ENCODE peak calls at places on chromosomes 13 and 19, in four cellular contexts. One of them, this sample, is unnamed.
A peak's percentile ranks its signal among the peaks of the same experiment; 100 is the strongest.

GRCh38 chr13:23657056-23657455 is 86.8 kb downstream of the TNFRSF19 start:
- DNase-seq in neural progenitor cell: no peak
- DNase-seq in CD8-positive, alpha-beta T cell: no peak
- DNase-seq in cardiac muscle cell: no peak
- DNase-seq in this sample: no peak

GRCh38 chr19:19362075-19362474 is 41.4 kb downstream of the MAU2 start:
- DNase-seq in neural progenitor cell: no peak
- DNase-seq in CD8-positive, alpha-beta T cell: no peak
- DNase-seq in cardiac muscle cell: no peak
- DNase-seq in this sample: no peak

GRCh38 chr19:29574518-29574917 is 31.6 kb upstream of the POP4 start:
- DNase-seq in CD8-positive, alpha-beta T cell: no peak
- DNase-seq in neural progenitor cell: no peak
- DNase-seq in cardiac muscle cell: no peak
- DNase-seq in this sample: no peak

GRCh38 chr19:282501-282900 is 8.7 kb downstream of the PLPP2 start:
- DNase-seq in CD8-positive, alpha-beta T cell: no peak
- DNase-seq in cardiac muscle cell: no peak
- DNase-seq in neural progenitor cell: no peak
- DNase-seq in this sample: no peak

GRCh38 chr13:81757348-81757950 is 1416.5 kb upstream of the SPRY2 start:
- DNase-seq in neural progenitor cell: no peak
- DNase-seq in cardiac muscle cell: no peak
- DNase-seq in CD8-positive, alpha-beta T cell: no peak
- DNase-seq in this sample: no peak

GRCh38 chr13:31951215-31951678 is 80.3 kb upstream of the FRY start:
- DNase-seq in CD8-positive, alpha-beta T cell: no peak
- DNase-seq in neural progenitor cell: no peak
- DNase-seq in cardiac muscle cell: peak; percentile 8
- DNase-seq in this sample: no peak

GRCh38 chr13:98650376-98651107 is 73.6 kb upstream of the STK24 start:
- DNase-seq in cardiac muscle cell: no peak
- DNase-seq in CD8-positive, alpha-beta T cell: no peak
- DNase-seq in neural progenitor cell: no peak
- DNase-seq in this sample: no peak

GRCh38 chr19:16573925-16574324 is 1.7 kb upstream of the SLC35E1 start:
- DNase-seq in cardiac muscle cell: no peak
- DNase-seq in neural progenitor cell: no peak
- DNase-seq in CD8-positive, alpha-beta T cell: no peak
- DNase-seq in this sample: no peak

GRCh38 chr13:72820156-72820897 is 38.4 kb downstream of the PIBF1 start:
- DNase-seq in cardiac muscle cell: no peak
- DNase-seq in CD8-positive, alpha-beta T cell: no peak
- DNase-seq in neural progenitor cell: no peak
- DNase-seq in this sample: peak; percentile 10

GRCh38 chr13:43686557-43686956 is 100.2 kb downstream of the ENOX1 start:
- DNase-seq in cardiac muscle cell: no peak
- DNase-seq in CD8-positive, alpha-beta T cell: no peak
- DNase-seq in neural progenitor cell: no peak
- DNase-seq in this sample: no peak

GRCh38 chr13:80173224-80173623 is 167.7 kb downstream of the SPRY2 start:
- DNase-seq in neural progenitor cell: no peak
- DNase-seq in CD8-positive, alpha-beta T cell: no peak
- DNase-seq in cardiac muscle cell: no peak
- DNase-seq in this sample: no peak

GRCh38 chr13:19967619-19968018 is 9.1 kb downstream of the ZMYM2 start:
- DNase-seq in neural progenitor cell: no peak
- DNase-seq in CD8-positive, alpha-beta T cell: no peak
- DNase-seq in cardiac muscle cell: no peak
- DNase-seq in this sample: no peak

GRCh38 chr13:24493356-24493755 is 19.2 kb downstream of the PARP4 start:
- DNase-seq in CD8-positive, alpha-beta T cell: no peak
- DNase-seq in cardiac muscle cell: no peak
- DNase-seq in neural progenitor cell: no peak
- DNase-seq in this sample: no peak

GRCh38 chr19:18526316-18526715 is 4.4 kb upstream of the ELL start:
- DNase-seq in neural progenitor cell: no peak
- DNase-seq in cardiac muscle cell: no peak
- DNase-seq in CD8-positive, alpha-beta T cell: no peak
- DNase-seq in this sample: no peak

GRCh38 chr19:46611791-46612190 is 10.7 kb downstream of the CALM3 start:
- DNase-seq in cardiac muscle cell: no peak
- DNase-seq in neural progenitor cell: no peak
- DNase-seq in CD8-positive, alpha-beta T cell: no peak
- DNase-seq in this sample: no peak

GRCh38 chr13:87147076-87147475 is 524.1 kb upstream of the SLITRK5 start:
- DNase-seq in neural progenitor cell: no peak
- DNase-seq in cardiac muscle cell: no peak
- DNase-seq in CD8-positive, alpha-beta T cell: no peak
- DNase-seq in this sample: no peak

GRCh38 chr13:37956536-37956935 is 87.0 kb upstream of the TRPC4 start:
- DNase-seq in cardiac muscle cell: no peak
- DNase-seq in CD8-positive, alpha-beta T cell: no peak
- DNase-seq in neural progenitor cell: no peak
- DNase-seq in this sample: no peak

GRCh38 chr19:7456964-7457541 is 31.8 kb downstream of the PEX11G start:
- DNase-seq in cardiac muscle cell: no peak
- DNase-seq in neural progenitor cell: no peak
- DNase-seq in CD8-positive, alpha-beta T cell: no peak
- DNase-seq in this sample: no peak

GRCh38 chr13:24097064-24097463 is 63.5 kb upstream of the SPATA13 start:
- DNase-seq in neural progenitor cell: no peak
- DNase-seq in CD8-positive, alpha-beta T cell: no peak
- DNase-seq in cardiac muscle cell: no peak
- DNase-seq in this sample: no peak

GRCh38 chr19:42528354-42529247 is at the start of gene CEACAM1:
- DNase-seq in CD8-positive, alpha-beta T cell: peak; percentile 50
- DNase-seq in cardiac muscle cell: no peak
- DNase-seq in neural progenitor cell: no peak
- DNase-seq in this sample: peak; percentile 37

GRCh38 chr13:100130092-100130491 is 41.2 kb downstream of the PCCA start:
- DNase-seq in neural progenitor cell: no peak
- DNase-seq in CD8-positive, alpha-beta T cell: no peak
- DNase-seq in cardiac muscle cell: no peak
- DNase-seq in this sample: no peak

GRCh38 chr19:57269515-57270250 is 10.6 kb upstream of the ZNF460 start:
- DNase-seq in neural progenitor cell: no peak
- DNase-seq in CD8-positive, alpha-beta T cell: no peak
- DNase-seq in cardiac muscle cell: no peak
- DNase-seq in this sample: no peak

GRCh38 chr19:2371656-2372055 is 11.6 kb downstream of the TMPRSS9 start:
- DNase-seq in neural progenitor cell: no peak
- DNase-seq in cardiac muscle cell: no peak
- DNase-seq in CD8-positive, alpha-beta T cell: no peak
- DNase-seq in this sample: no peak

GRCh38 chr19:5343848-5344247 is 3.2 kb upstream of the PTPRS start:
- DNase-seq in neural progenitor cell: no peak
- DNase-seq in CD8-positive, alpha-beta T cell: no peak
- DNase-seq in cardiac muscle cell: no peak
- DNase-seq in this sample: no peak

GRCh38 chr19:34363930-34364329 is 1.1 kb upstream of the GPI start:
- DNase-seq in neural progenitor cell: no peak
- DNase-seq in CD8-positive, alpha-beta T cell: no peak
- DNase-seq in cardiac muscle cell: no peak
- DNase-seq in this sample: no peak

GRCh38 chr13:73090116-73090811 is 31.5 kb downstream of the KLF5 start:
- DNase-seq in CD8-positive, alpha-beta T cell: no peak
- DNase-seq in cardiac muscle cell: no peak
- DNase-seq in neural progenitor cell: no peak
- DNase-seq in this sample: no peak

GRCh38 chr13:50451609-50452008 is 391.9 kb downstream of the DLEU7 start:
- DNase-seq in CD8-positive, alpha-beta T cell: no peak
- DNase-seq in cardiac muscle cell: no peak
- DNase-seq in neural progenitor cell: no peak
- DNase-seq in this sample: no peak

GRCh38 chr19:38158730-38159129 is 65.3 kb downstream of the DPF1 start:
- DNase-seq in CD8-positive, alpha-beta T cell: no peak
- DNase-seq in neural progenitor cell: no peak
- DNase-seq in cardiac muscle cell: no peak
- DNase-seq in this sample: no peak

GRCh38 chr13:48151766-48152165 is 56.9 kb upstream of the MED4 start:
- DNase-seq in neural progenitor cell: no peak
- DNase-seq in cardiac muscle cell: no peak
- DNase-seq in CD8-positive, alpha-beta T cell: no peak
- DNase-seq in this sample: no peak

GRCh38 chr13:98143601-98144500 is 957 bp downstream of the FARP1 start:
- DNase-seq in CD8-positive, alpha-beta T cell: no peak
- DNase-seq in neural progenitor cell: peak; percentile 63
- DNase-seq in cardiac muscle cell: peak; percentile 44
- DNase-seq in this sample: peak; percentile 13

GRCh38 chr19:32945260-32945659 is 26.5 kb downstream of the CEP89 start:
- DNase-seq in cardiac muscle cell: no peak
- DNase-seq in neural progenitor cell: no peak
- DNase-seq in CD8-positive, alpha-beta T cell: no peak
- DNase-seq in this sample: no peak

GRCh38 chr13:99018418-99019180 is 40.7 kb upstream of the DOCK9 start:
- DNase-seq in cardiac muscle cell: no peak
- DNase-seq in CD8-positive, alpha-beta T cell: no peak
- DNase-seq in neural progenitor cell: no peak
- DNase-seq in this sample: no peak

GRCh38 chr19:46408611-46409039 is 4.7 kb downstream of the CCDC8 start:
- DNase-seq in neural progenitor cell: peak; percentile 44
- DNase-seq in CD8-positive, alpha-beta T cell: no peak
- DNase-seq in cardiac muscle cell: peak; percentile 73
- DNase-seq in this sample: no peak

GRCh38 chr13:110239280-110240120 is 67.5 kb downstream of the COL4A1 start:
- DNase-seq in cardiac muscle cell: no peak
- DNase-seq in neural progenitor cell: no peak
- DNase-seq in CD8-positive, alpha-beta T cell: no peak
- DNase-seq in this sample: no peak

GRCh38 chr19:45320997-45321775 is 1.5 kb downstream of the CKM start:
- DNase-seq in neural progenitor cell: no peak
- DNase-seq in cardiac muscle cell: no peak
- DNase-seq in CD8-positive, alpha-beta T cell: no peak
- DNase-seq in this sample: no peak
- H3K4me3 ChIP-seq in neural progenitor cell: no peak overlapping the region
- H3K4me3 ChIP-seq in cardiac muscle cell: no peak overlapping the region
- H3K4me3 ChIP-seq in CD8-positive, alpha-beta T cell: no peak overlapping the region
- H3K4me3 ChIP-seq in this sample: no peak overlapping the region

DNA sequence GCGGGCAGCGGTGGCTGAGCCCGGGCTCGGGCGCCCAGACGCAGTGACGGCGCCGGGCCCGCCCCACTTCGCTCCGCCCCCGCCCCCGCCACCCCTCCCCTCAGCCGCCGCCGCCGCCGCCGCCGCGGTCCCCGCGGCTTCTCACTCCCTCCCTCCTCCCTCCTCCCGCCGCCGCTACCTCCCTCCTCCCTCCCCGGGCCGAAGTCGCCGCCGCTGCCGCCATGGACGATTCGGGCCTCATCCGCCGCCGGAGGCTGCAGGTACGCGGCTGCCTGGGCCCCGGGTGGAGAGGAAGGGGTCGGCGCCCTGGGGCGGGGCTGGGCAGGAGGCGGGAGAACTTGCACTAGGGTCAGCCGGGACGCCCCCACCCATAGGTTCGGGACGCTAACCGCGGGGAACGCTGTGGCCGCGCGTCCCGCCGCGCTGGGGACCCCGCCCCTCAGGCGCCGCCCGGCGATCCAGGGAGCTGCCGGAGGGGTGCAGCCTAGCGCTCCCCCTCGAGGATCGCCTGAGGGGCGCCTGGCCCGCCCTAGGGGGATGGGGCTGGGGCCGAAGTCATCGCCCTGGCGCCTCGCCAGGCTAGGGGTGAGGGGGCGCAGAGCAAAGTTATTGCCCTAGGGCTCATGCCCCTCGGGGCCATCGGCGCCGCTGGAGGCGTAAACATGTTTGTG is 497 bp downstream of the RTBDN start:
- DNase-seq in CD8-positive, alpha-beta T cell: no peak
- DNase-seq in neural progenitor cell: peak; percentile 81
- DNase-seq in cardiac muscle cell: peak; percentile 73
- DNase-seq in this sample: peak; percentile 83
- H3K4me3 ChIP-seq in CD8-positive, alpha-beta T cell: no peak overlapping the region
- H3K4me3 ChIP-seq in neural progenitor cell: peak overlapping the region; percentile 78
- H3K4me3 ChIP-seq in cardiac muscle cell: peak overlapping the region; percentile 53
- H3K4me3 ChIP-seq in this sample: peak overlapping the region; percentile 69

GRCh38 chr13:46401432-46401831 is 14.4 kb upstream of the RUBCNL start:
- DNase-seq in neural progenitor cell: no peak
- DNase-seq in cardiac muscle cell: no peak
- DNase-seq in CD8-positive, alpha-beta T cell: no peak
- DNase-seq in this sample: no peak
- H3K4me3 ChIP-seq in neural progenitor cell: no peak overlapping the region
- H3K4me3 ChIP-seq in cardiac muscle cell: no peak overlapping the region
- H3K4me3 ChIP-seq in CD8-positive, alpha-beta T cell: no peak overlapping the region
- H3K4me3 ChIP-seq in this sample: no peak overlapping the region

GRCh38 chr19:54312011-54312410 is 955 bp downstream of the LILRA5 start:
- DNase-seq in neural progenitor cell: no peak
- DNase-seq in CD8-positive, alpha-beta T cell: no peak
- DNase-seq in cardiac muscle cell: no peak
- DNase-seq in this sample: no peak
- H3K4me3 ChIP-seq in neural progenitor cell: no peak overlapping the region
- H3K4me3 ChIP-seq in CD8-positive, alpha-beta T cell: no peak overlapping the region
- H3K4me3 ChIP-seq in cardiac muscle cell: no peak overlapping the region
- H3K4me3 ChIP-seq in this sample: no peak overlapping the region

GRCh38 chr13:75693227-75693626 is 57.1 kb downstream of the LMO7 start:
- DNase-seq in neural progenitor cell: no peak
- DNase-seq in cardiac muscle cell: no peak
- DNase-seq in CD8-positive, alpha-beta T cell: no peak
- DNase-seq in this sample: no peak
- H3K4me3 ChIP-seq in neural progenitor cell: no peak overlapping the region
- H3K4me3 ChIP-seq in cardiac muscle cell: no peak overlapping the region
- H3K4me3 ChIP-seq in CD8-positive, alpha-beta T cell: no peak overlapping the region
- H3K4me3 ChIP-seq in this sample: no peak overlapping the region

DNA sequence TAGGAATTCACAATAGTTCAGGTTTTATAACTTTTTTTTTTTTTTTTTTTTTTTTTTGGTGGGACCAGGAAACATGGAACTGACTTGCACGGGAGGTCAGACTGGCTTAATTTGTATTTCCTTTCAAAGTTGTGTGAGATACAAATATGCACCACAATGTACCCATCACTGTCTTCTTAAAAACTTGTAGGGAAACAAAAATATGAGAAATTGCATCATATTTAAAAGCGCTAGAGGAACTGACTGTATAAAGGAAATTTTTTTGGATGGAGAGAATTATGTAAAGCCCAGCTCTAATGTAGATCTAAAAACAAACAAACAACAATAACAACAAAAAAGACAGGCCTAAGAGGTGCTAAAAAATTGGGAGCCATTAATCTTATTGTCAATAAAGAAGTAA is 246.5 kb downstream of the DCT start:
- DNase-seq in cardiac muscle cell: no peak
- DNase-seq in CD8-positive, alpha-beta T cell: no peak
- DNase-seq in neural progenitor cell: no peak
- DNase-seq in this sample: no peak
- H3K4me3 ChIP-seq in cardiac muscle cell: no peak overlapping the region
- H3K4me3 ChIP-seq in CD8-positive, alpha-beta T cell: no peak overlapping the region
- H3K4me3 ChIP-seq in neural progenitor cell: no peak overlapping the region
- H3K4me3 ChIP-seq in this sample: no peak overlapping the region